ENCODE peak calls at places on chromosome 15, in ten cellular contexts. E, J, C, T, W, R, Q, O, I and A are unnamed samples.

GRCh38 chr15:84883916-84884781 is at the start of gene SLC28A1:
- DNase-seq in E (no peak), J (no peak), C (no peak), T (no peak), W (no peak), R (no peak), Q (no peak), O (no peak), I (no peak), A (no peak)

GRCh38 chr15:52254331-52254730 is 41.3 kb downstream of the MYO5C start:
- DNase-seq in E (no peak), J (no peak), C (no peak), T (no peak), W (peak), R (no peak), Q (no peak), O (no peak), I (no peak), A (no peak)

GRCh38 chr15:78740904-78741274 is 70.4 kb downstream of the ADAMTS7 start:
- DNase-seq in E (no peak), J (no peak), C (no peak), T (no peak), W (no peak), R (no peak), Q (no peak), O (no peak), I (no peak), A (no peak)

GRCh38 chr15:81256916-81257315 is 60.2 kb downstream of the IL16 start:
- DNase-seq in E (no peak), J (no peak), C (no peak), T (peak), W (peak), R (peak), Q (peak), O (no peak), I (no peak), A (no peak)

GRCh38 chr15:94083467-94083991 is 147.8 kb upstream of the MCTP2 start:
- DNase-seq in E (no peak), J (peak), C (no peak), T (peak), W (no peak), R (peak), Q (no peak), O (no peak), I (no peak), A (no peak)

GRCh38 chr15:47407692-47408091 is 309.6 kb upstream of the SEMA6D start:
- DNase-seq in E (no peak), J (no peak), C (peak), T (no peak), W (no peak), R (no peak), Q (peak), O (no peak), I (no peak), A (no peak)

GRCh38 chr15:67107014-67107812 is 41.8 kb downstream of the SMAD3 start:
- DNase-seq in E (peak), J (no peak), C (no peak), T (peak), W (peak), R (peak), Q (no peak), O (peak), I (no peak), A (peak)

GRCh38 chr15:66750609-66751008 is 48.6 kb downstream of the SMAD6 start:
- DNase-seq in E (no peak), J (no peak), C (no peak), T (no peak), W (no peak), R (no peak), Q (no peak), O (no peak), I (no peak), A (no peak)

GRCh38 chr15:70066422-70066821 is 31.3 kb downstream of the TLE3 start:
- DNase-seq in E (no peak), J (no peak), C (no peak), T (peak), W (no peak), R (no peak), Q (no peak), O (no peak), I (no peak), A (no peak)

GRCh38 chr15:40320931-40321371 is 2.5 kb upstream of the INAFM2 start:
- DNase-seq in E (no peak), J (peak), C (peak), T (peak), W (peak), R (no peak), Q (peak), O (peak), I (peak), A (no peak)

GRCh38 chr15:38197553-38197952 is 55.1 kb upstream of the SPRED1 start:
- DNase-seq in E (no peak), J (no peak), C (no peak), T (no peak), W (no peak), R (no peak), Q (no peak), O (no peak), I (no peak), A (no peak)

GRCh38 chr15:65209701-65210643 is 1.3 kb downstream of the CILP start:
- DNase-seq in E (no peak), J (no peak), C (no peak), T (peak), W (no peak), R (no peak), Q (peak), O (no peak), I (peak), A (no peak)

GRCh38 chr15:21260966-21261395 is 179.3 kb downstream of the POTEB3 start:
- DNase-seq in E (peak), J (no peak), C (peak), T (no peak), W (peak), R (no peak), Q (no peak), O (peak), I (no peak), A (no peak)

GRCh38 chr15:99051308-99051707 is 43.7 kb upstream of the PGPEP1L start:
- DNase-seq in E (no peak), J (no peak), C (peak), T (no peak), W (no peak), R (no peak), Q (no peak), O (no peak), I (no peak), A (no peak)

GRCh38 chr15:25022233-25022632 is 67.4 kb downstream of the SNRPN start:
- DNase-seq in E (no peak), J (no peak), C (no peak), T (peak), W (peak), R (no peak), Q (no peak), O (no peak), I (no peak), A (no peak)

GRCh38 chr15:68646751-68647150 is 68.0 kb downstream of the CORO2B start:
- DNase-seq in E (no peak), J (no peak), C (peak), T (no peak), W (no peak), R (no peak), Q (no peak), O (no peak), I (no peak), A (no peak)

GRCh38 chr15:38682363-38682762 is 117.7 kb upstream of the RASGRP1 start:
- DNase-seq in E (no peak), J (no peak), C (no peak), T (no peak), W (no peak), R (no peak), Q (no peak), O (no peak), I (no peak), A (no peak)

GRCh38 chr15:29268706-29269484 is 727 bp downstream of the NSMCE3 start:
- DNase-seq in E (no peak), J (peak), C (peak), T (peak), W (peak), R (no peak), Q (peak), O (peak), I (peak), A (peak)

GRCh38 chr15:28098766-28099554 is at the start of gene OCA2:
- DNase-seq in E (peak), J (no peak), C (peak), T (peak), W (peak), R (no peak), Q (peak), O (peak), I (no peak), A (peak)

GRCh38 chr15:81531141-81531592 is 157.2 kb upstream of the TMC3 start:
- DNase-seq in E (no peak), J (no peak), C (peak), T (no peak), W (peak), R (no peak), Q (peak), O (no peak), I (peak), A (no peak)

GRCh38 chr15:31279221-31280036 is 47.2 kb upstream of the KLF13 start:
- DNase-seq in E (no peak), J (no peak), C (no peak), T (no peak), W (no peak), R (no peak), Q (no peak), O (peak), I (peak), A (peak)

GRCh38 chr15:98085003-98085639 is 124.6 kb downstream of the ARRDC4 start:
- DNase-seq in E (no peak), J (peak), C (peak), T (peak), W (peak), R (peak), Q (peak), O (no peak), I (peak), A (no peak)

GRCh38 chr15:76576526-76577279 is 240.1 kb downstream of the ISL2 start:
- DNase-seq in E (peak), J (peak), C (no peak), T (peak), W (no peak), R (no peak), Q (no peak), O (no peak), I (peak), A (no peak)

GRCh38 chr15:56052389-56053045 is 59.1 kb upstream of the NEDD4 start:
- DNase-seq in E (no peak), J (no peak), C (no peak), T (peak), W (peak), R (peak), Q (peak), O (no peak), I (no peak), A (no peak)

GRCh38 chr15:75185271-75186029 is 16.2 kb upstream of the C15orf39 start:
- DNase-seq in E (no peak), J (no peak), C (no peak), T (no peak), W (no peak), R (no peak), Q (no peak), O (no peak), I (no peak), A (no peak)

GRCh38 chr15:75181780-75182179 is 19.9 kb upstream of the C15orf39 start:
- DNase-seq in E (no peak), J (no peak), C (no peak), T (no peak), W (no peak), R (no peak), Q (no peak), O (no peak), I (no peak), A (no peak)

GRCh38 chr15:75179773-75180140 is 21.9 kb upstream of the C15orf39 start:
- DNase-seq in E (no peak), J (no peak), C (no peak), T (no peak), W (no peak), R (no peak), Q (peak), O (no peak), I (no peak), A (no peak)

GRCh38 chr15:75178938-75179772 is 22.5 kb upstream of the C15orf39 start:
- DNase-seq in E (no peak), J (no peak), C (no peak), T (no peak), W (no peak), R (no peak), Q (no peak), O (no peak), I (no peak), A (no peak)

DNA sequence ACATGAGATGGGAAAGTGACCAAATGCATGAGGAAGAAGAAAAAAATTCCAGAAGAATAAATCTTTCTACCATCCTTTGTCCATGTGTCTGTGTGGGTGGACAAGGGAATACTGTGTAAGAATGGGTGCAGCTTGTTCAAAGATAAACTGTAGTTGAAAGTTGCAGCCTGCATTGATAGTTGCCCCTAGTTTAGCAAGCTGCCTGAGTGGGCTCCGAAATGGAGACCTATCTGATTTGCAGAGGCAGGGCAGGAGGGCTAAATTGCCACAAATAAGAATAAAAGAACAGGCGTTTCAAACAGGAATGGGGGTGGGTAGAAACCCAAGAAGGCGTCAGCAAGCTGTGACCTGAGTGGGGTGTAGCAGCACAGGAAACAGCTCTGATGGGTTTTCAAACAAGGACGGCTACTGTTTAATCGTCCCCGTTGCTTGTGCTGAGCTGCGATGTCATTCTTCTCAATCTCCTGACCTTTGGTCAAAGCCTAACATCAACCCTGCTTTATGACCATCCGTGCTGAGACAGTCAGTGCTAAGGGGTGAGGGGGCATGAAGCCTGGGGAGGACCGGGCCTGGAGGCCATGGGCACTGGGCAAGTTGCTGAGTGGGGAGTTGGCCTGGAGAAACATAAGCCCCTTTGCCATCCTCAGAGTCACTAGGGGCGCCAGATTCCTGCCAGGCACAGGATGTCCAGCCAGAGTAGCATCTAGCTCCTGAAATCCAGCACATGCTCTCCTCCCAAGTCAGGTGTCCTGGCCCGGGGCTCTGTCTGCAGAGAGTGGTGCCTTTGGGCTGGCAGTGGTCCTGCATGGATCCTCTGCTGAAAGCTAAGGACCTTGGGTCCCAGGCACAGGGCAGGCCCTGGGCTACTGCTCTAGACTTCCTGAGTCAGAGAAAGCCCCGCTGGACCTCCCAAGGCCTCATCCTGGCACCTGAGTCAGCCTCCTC is 19.2 kb upstream of the C15orf39 start:
- DNase-seq in E (no peak), J (no peak), C (peak), T (peak), W (no peak), R (no peak), Q (no peak), O (no peak), I (no peak), A (no peak)
- TF ChIP-seq CTCF in E (no peak), J (no peak), C (peak), T (no peak), W (no peak), R (no peak), Q (peak), O (no peak), I (no peak), A (no peak)

DNA sequence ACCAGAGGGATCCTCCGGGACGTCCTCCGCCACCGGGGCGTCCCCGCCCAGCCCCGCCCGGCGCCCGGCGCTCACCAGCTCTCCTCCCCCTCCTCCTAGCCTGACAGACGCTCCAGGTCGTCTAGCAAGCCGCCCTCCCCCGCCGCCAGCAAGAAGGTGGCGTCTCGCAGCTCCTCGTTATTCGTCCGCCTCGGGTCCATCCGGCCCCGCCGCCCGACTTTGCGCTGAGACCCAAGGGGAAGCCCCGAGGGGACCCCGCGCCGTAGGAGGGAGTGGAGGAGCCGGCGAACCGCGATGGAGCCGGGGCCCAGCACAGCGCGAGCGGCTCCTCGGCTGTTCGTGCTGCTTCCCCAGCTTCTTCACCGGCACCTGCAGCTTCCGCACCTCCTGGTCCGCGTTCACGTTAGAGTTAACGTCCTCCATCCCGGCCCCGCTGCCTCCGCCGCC is 26.3 kb upstream of the MTHFS start:
- DNase-seq in E (peak), J (peak), C (peak), T (peak), W (peak), R (no peak), Q (peak), O (peak), I (peak), A (peak)
- TF ChIP-seq CTCF in E (no peak), J (no peak), C (no peak), T (no peak), W (no peak), R (no peak), Q (no peak), O (no peak), I (no peak), A (no peak)

DNA sequence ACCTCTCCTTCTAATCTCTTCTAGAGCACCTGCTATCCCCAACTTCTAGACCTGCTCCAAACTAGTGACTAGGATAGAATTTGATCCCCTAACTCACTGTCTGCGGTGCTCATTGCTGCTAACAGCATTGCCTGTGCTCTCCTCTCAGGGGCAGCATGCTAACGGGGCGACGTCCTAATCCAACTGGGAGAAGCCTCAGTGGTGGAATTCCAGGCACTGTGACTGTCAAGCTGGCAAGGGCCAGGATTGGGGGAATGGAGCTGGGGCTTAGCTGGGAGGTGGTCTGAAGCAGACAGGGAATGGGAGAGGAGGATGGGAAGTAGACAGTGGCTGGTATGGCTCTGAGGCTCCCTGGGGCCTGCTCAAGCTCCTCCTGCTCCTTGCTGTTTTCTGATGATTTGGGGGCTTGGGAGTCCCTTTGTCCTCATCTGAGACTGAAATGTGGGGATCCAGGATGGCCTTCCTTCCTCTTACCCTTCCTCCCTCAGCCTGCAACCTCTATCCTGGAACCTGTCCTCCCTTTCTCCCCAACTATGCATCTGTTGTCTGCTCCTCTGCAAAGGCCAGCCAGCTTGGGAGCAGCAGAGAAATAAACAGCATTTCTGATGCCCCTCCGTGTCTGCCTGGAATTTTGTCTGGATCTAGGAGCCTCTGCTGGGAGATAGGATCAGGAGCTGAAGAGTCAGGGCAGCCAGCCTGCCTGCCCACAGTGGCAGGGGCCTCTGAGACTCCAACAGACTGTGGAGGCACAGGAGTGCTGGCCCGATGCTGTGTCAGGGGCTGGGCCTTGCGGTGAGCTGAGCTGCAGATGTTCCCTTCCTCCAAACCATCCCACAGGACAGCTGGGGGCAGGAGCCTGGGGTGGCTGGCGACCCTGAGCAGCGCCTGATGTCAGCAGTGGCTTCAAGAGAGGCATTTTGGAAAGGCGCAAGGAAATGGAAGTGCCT is 3.0 kb downstream of the ISLR start:
- DNase-seq in E (no peak), J (no peak), C (peak), T (no peak), W (no peak), R (no peak), Q (peak), O (peak), I (no peak), A (no peak)
- TF ChIP-seq CTCF in E (no peak), J (no peak), C (peak), T (peak), W (no peak), R (no peak), Q (peak), O (no peak), I (no peak), A (no peak)

GRCh38 chr15:89400997-89401590 is 66.5 kb upstream of the POLG start:
- DNase-seq in E (no peak), J (no peak), C (no peak), T (no peak), W (no peak), R (no peak), Q (no peak), O (no peak), I (no peak), A (no peak)

GRCh38 chr15:89397653-89398023 is 63.0 kb upstream of the POLG start:
- DNase-seq in E (no peak), J (no peak), C (no peak), T (no peak), W (no peak), R (no peak), Q (no peak), O (no peak), I (no peak), A (no peak)

GRCh38 chr15:89399070-89399389 is 64.4 kb upstream of the POLG start:
- DNase-seq in E (no peak), J (no peak), C (no peak), T (no peak), W (no peak), R (no peak), Q (no peak), O (no peak), I (no peak), A (no peak)

GRCh38 chr15:89400121-89400996 is 65.7 kb upstream of the POLG start:
- DNase-seq in E (no peak), J (no peak), C (peak), T (no peak), W (no peak), R (no peak), Q (peak), O (peak), I (no peak), A (no peak)

GRCh38 chr15:89399390-89400120 is 64.9 kb upstream of the POLG start:
- DNase-seq in E (no peak), J (no peak), C (peak), T (no peak), W (peak), R (no peak), Q (peak), O (peak), I (no peak), A (peak)
- TF ChIP-seq CTCF in E (no peak), J (no peak), C (peak), T (peak), W (peak), R (peak), Q (peak), O (peak), I (no peak), A (peak)